ENCODE peak calls at places on chromosomes 11 and 22, in four cellular contexts. One of them, this sample, is unnamed.
A peak's percentile ranks its signal among the peaks of the same experiment; 100 is the strongest.

GRCh38 chr11:133913761-133914160 is 43.0 kb downstream of the IGSF9B start:
- DNase-seq in IMR-90: no peak
- DNase-seq in GM12878: no peak
- DNase-seq in K562: no peak
- DNase-seq in this sample: no peak

GRCh38 chr22:38109391-38110000 is 988 bp downstream of the BAIAP2L2 start:
- DNase-seq in IMR-90: no peak
- DNase-seq in GM12878: no peak
- DNase-seq in K562: no peak
- DNase-seq in this sample: no peak

GRCh38 chr11:18452927-18453326 is 2.7 kb upstream of the LDHAL6A start:
- DNase-seq in IMR-90: peak; percentile 41
- DNase-seq in GM12878: no peak
- DNase-seq in K562: no peak
- DNase-seq in this sample: no peak

GRCh38 chr11:15327786-15328231 is 213.1 kb downstream of the INSC start:
- DNase-seq in IMR-90: peak; percentile 51
- DNase-seq in GM12878: no peak
- DNase-seq in K562: peak; percentile 61
- DNase-seq in this sample: peak; percentile 39

GRCh38 chr22:22508274-22509176 is at the start of gene ZNF280B:
- DNase-seq in IMR-90: peak; percentile 79
- DNase-seq in GM12878: peak; percentile 43
- DNase-seq in K562: peak; percentile 100
- DNase-seq in this sample: peak; percentile 44

GRCh38 chr11:116963813-116964212 is 126.4 kb upstream of the APOA1 start:
- DNase-seq in IMR-90: no peak
- DNase-seq in GM12878: no peak
- DNase-seq in K562: no peak
- DNase-seq in this sample: no peak

GRCh38 chr11:129694966-129695365 is 120.7 kb upstream of the TMEM45B start:
- DNase-seq in IMR-90: no peak
- DNase-seq in GM12878: no peak
- DNase-seq in K562: no peak
- DNase-seq in this sample: no peak

GRCh38 chr11:44308256-44308922 is 1.6 kb downstream of the ALX4 start:
- DNase-seq in IMR-90: no peak
- DNase-seq in GM12878: no peak
- DNase-seq in K562: no peak
- DNase-seq in this sample: no peak

GRCh38 chr22:37510046-37510445 is 9.2 kb downstream of the CARD10 start:
- DNase-seq in IMR-90: no peak
- DNase-seq in GM12878: no peak
- DNase-seq in K562: no peak
- DNase-seq in this sample: no peak

GRCh38 chr22:36946436-36947158 is 33.2 kb downstream of the CSF2RB start:
- DNase-seq in IMR-90: no peak
- DNase-seq in GM12878: no peak
- DNase-seq in K562: no peak
- DNase-seq in this sample: no peak

GRCh38 chr11:40274017-40274416 is 1185.4 kb downstream of the LRRC4C start:
- DNase-seq in IMR-90: peak; percentile 46
- DNase-seq in GM12878: no peak
- DNase-seq in K562: no peak
- DNase-seq in this sample: no peak

GRCh38 chr11:110829873-110830272 is 117.6 kb upstream of the ARHGAP20 start:
- DNase-seq in IMR-90: no peak
- DNase-seq in GM12878: no peak
- DNase-seq in K562: no peak
- DNase-seq in this sample: no peak

GRCh38 chr11:62546937-62547625 is 475 bp upstream of the AHNAK start:
- DNase-seq in IMR-90: peak; percentile 49
- DNase-seq in GM12878: no peak
- DNase-seq in K562: no peak
- DNase-seq in this sample: peak; percentile 66

GRCh38 chr11:127109796-127110195 is 109.2 kb upstream of the KIRREL3 start:
- DNase-seq in IMR-90: no peak
- DNase-seq in GM12878: no peak
- DNase-seq in K562: no peak
- DNase-seq in this sample: no peak

GRCh38 chr11:13955971-13956421 is 6.5 kb upstream of the SPON1 start:
- DNase-seq in IMR-90: peak; percentile 71
- DNase-seq in GM12878: no peak
- DNase-seq in K562: peak; percentile 40
- DNase-seq in this sample: no peak

GRCh38 chr11:113401718-113402117 is 14.1 kb downstream of the ANKK1 start:
- DNase-seq in IMR-90: no peak
- DNase-seq in GM12878: no peak
- DNase-seq in K562: no peak
- DNase-seq in this sample: peak; percentile 12

GRCh38 chr22:47392729-47393128 is 630.3 kb downstream of the TBC1D22A start:
- DNase-seq in IMR-90: no peak
- DNase-seq in GM12878: no peak
- DNase-seq in K562: no peak
- DNase-seq in this sample: no peak

GRCh38 chr11:117684111-117684510 is 112.9 kb downstream of the DSCAML1 start:
- DNase-seq in IMR-90: no peak
- DNase-seq in GM12878: no peak
- DNase-seq in K562: no peak
- DNase-seq in this sample: no peak

GRCh38 chr11:111975076-111975806 is 38.1 kb downstream of the DIXDC1 start:
- DNase-seq in IMR-90: no peak
- DNase-seq in GM12878: no peak
- DNase-seq in K562: no peak
- DNase-seq in this sample: peak; percentile 4

GRCh38 chr11:73652046-73652730 is 5.8 kb downstream of the PLEKHB1 start:
- DNase-seq in IMR-90: no peak
- DNase-seq in GM12878: no peak
- DNase-seq in K562: no peak
- DNase-seq in this sample: no peak

GRCh38 chr22:46129390-46130041 is 20.8 kb upstream of the PPARA start:
- DNase-seq in IMR-90: no peak
- DNase-seq in GM12878: no peak
- DNase-seq in K562: no peak
- DNase-seq in this sample: no peak

GRCh38 chr11:86803641-86804040 is 3.3 kb downstream of the PRSS23 start:
- DNase-seq in IMR-90: no peak
- DNase-seq in GM12878: no peak
- DNase-seq in K562: no peak
- DNase-seq in this sample: no peak

GRCh38 chr11:94731921-94732601 is 36.1 kb upstream of the AMOTL1 start:
- DNase-seq in IMR-90: peak; percentile 91
- DNase-seq in GM12878: no peak
- DNase-seq in K562: peak; percentile 77
- DNase-seq in this sample: peak; percentile 48

GRCh38 chr11:123562166-123562565 is 92.3 kb downstream of the SCN3B start:
- DNase-seq in IMR-90: no peak
- DNase-seq in GM12878: no peak
- DNase-seq in K562: no peak
- DNase-seq in this sample: no peak

GRCh38 chr11:101323997-101324396 is 194.4 kb upstream of the PGR start:
- DNase-seq in IMR-90: no peak
- DNase-seq in GM12878: no peak
- DNase-seq in K562: no peak
- DNase-seq in this sample: no peak

GRCh38 chr11:65834202-65834601 is 439 bp downstream of the SNX32 start:
- DNase-seq in IMR-90: no peak
- DNase-seq in GM12878: no peak
- DNase-seq in K562: no peak
- DNase-seq in this sample: no peak

GRCh38 chr11:121800704-121801516 is 315.1 kb downstream of the BLID start:
- DNase-seq in IMR-90: no peak
- DNase-seq in GM12878: no peak
- DNase-seq in K562: no peak
- DNase-seq in this sample: no peak

GRCh38 chr11:79212711-79213110 is 228.1 kb downstream of the TENM4 start:
- DNase-seq in IMR-90: no peak
- DNase-seq in GM12878: no peak
- DNase-seq in K562: no peak
- DNase-seq in this sample: no peak

GRCh38 chr22:44535362-44536095 is 37.5 kb upstream of the RTL6 start:
- DNase-seq in IMR-90: no peak
- DNase-seq in GM12878: no peak
- DNase-seq in K562: no peak
- DNase-seq in this sample: no peak
- TF ChIP-seq RCOR1 in IMR-90: no peak
- TF ChIP-seq RCOR1 in GM12878: no peak
- TF ChIP-seq RCOR1 in K562: no peak
- TF ChIP-seq RCOR1 in this sample: no peak

GRCh38 chr11:120499088-120499487 is 12.5 kb upstream of the GRIK4 start:
- DNase-seq in IMR-90: no peak
- DNase-seq in GM12878: peak; percentile 36
- DNase-seq in K562: no peak
- DNase-seq in this sample: no peak

GRCh38 chr11:120499859-120500258 is 11.7 kb upstream of the GRIK4 start:
- DNase-seq in IMR-90: no peak
- DNase-seq in GM12878: no peak
- DNase-seq in K562: no peak
- DNase-seq in this sample: no peak

GRCh38 chr11:120501440-120501839 is 10.1 kb upstream of the GRIK4 start:
- DNase-seq in IMR-90: no peak
- DNase-seq in GM12878: no peak
- DNase-seq in K562: no peak
- DNase-seq in this sample: no peak

GRCh38 chr11:120500414-120500936 is 11.1 kb upstream of the GRIK4 start:
- DNase-seq in IMR-90: no peak
- DNase-seq in GM12878: no peak
- DNase-seq in K562: no peak
- DNase-seq in this sample: no peak

GRCh38 chr11:120501976-120502755 is 9.4 kb upstream of the GRIK4 start:
- DNase-seq in IMR-90: no peak
- DNase-seq in GM12878: no peak
- DNase-seq in K562: no peak
- DNase-seq in this sample: no peak
- TF ChIP-seq RCOR1 in IMR-90: no peak
- TF ChIP-seq RCOR1 in GM12878: no peak
- TF ChIP-seq RCOR1 in K562: no peak
- TF ChIP-seq RCOR1 in this sample: no peak

GRCh38 chr11:2794947-2795346 is 90.6 kb downstream of the CDKN1C start:
- DNase-seq in IMR-90: no peak
- DNase-seq in GM12878: no peak
- DNase-seq in K562: no peak
- DNase-seq in this sample: no peak
- TF ChIP-seq RCOR1 in IMR-90: no peak
- TF ChIP-seq RCOR1 in GM12878: no peak
- TF ChIP-seq RCOR1 in K562: no peak
- TF ChIP-seq RCOR1 in this sample: no peak

GRCh38 chr11:45482331-45482730 is 183.1 kb downstream of the CHST1 start:
- DNase-seq in IMR-90: no peak
- DNase-seq in GM12878: no peak
- DNase-seq in K562: no peak
- DNase-seq in this sample: no peak

GRCh38 chr11:45483361-45483760 is 182.1 kb downstream of the CHST1 start:
- DNase-seq in IMR-90: no peak
- DNase-seq in GM12878: no peak
- DNase-seq in K562: no peak
- DNase-seq in this sample: no peak

GRCh38 chr11:45486461-45486860 is 179.0 kb downstream of the CHST1 start:
- DNase-seq in IMR-90: no peak
- DNase-seq in GM12878: no peak
- DNase-seq in K562: no peak
- DNase-seq in this sample: no peak

GRCh38 chr11:45485070-45485716 is 180.2 kb downstream of the CHST1 start:
- DNase-seq in IMR-90: no peak
- DNase-seq in GM12878: no peak
- DNase-seq in K562: no peak
- DNase-seq in this sample: no peak

DNA sequence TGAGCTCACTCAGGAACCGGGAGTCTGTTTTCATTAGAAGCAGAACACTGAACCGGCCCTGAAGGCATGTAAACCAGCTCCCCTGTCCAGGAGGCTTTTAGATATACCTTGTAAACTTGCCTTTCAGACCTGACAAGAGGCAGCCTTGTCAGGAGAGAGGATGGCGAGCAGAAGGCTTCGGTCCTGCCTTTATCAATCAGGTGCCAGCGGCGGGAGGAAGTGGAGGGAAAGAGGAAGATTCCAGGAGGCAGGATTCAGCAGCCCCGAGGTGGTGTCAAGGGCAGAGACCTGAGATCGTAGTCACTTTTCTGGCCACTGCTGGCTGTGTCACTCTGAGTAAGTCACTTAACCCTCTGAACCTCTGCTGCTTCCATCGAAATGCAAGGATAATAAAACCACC is 181.1 kb downstream of the CHST1 start:
- DNase-seq in IMR-90: no peak
- DNase-seq in GM12878: no peak
- DNase-seq in K562: no peak
- DNase-seq in this sample: no peak
- TF ChIP-seq RCOR1 in IMR-90: no peak
- TF ChIP-seq RCOR1 in GM12878: no peak
- TF ChIP-seq RCOR1 in K562: no peak
- TF ChIP-seq RCOR1 in this sample: no peak